ENCODE peak calls at places on chromosomes 3 and 15, in seven cellular contexts. One of them, this sample, is unnamed.

GRCh38 chr3:66991478-66991877 is 6.6 kb upstream of the KBTBD8 start:
- DNase-seq in MCF 10A: peak
- DNase-seq in fibroblast of pulmonary artery: peak
- DNase-seq in WTC11: no peak
- DNase-seq in kidney: no peak
- DNase-seq in PC-9: peak
- DNase-seq in pancreas: no peak
- DNase-seq in this sample: no peak

GRCh38 chr3:149199474-149199873 is 22.2 kb downstream of the CP start:
- DNase-seq in WTC11: no peak
- DNase-seq in MCF 10A: no peak
- DNase-seq in kidney: no peak
- DNase-seq in pancreas: no peak
- DNase-seq in fibroblast of pulmonary artery: peak
- DNase-seq in PC-9: no peak
- DNase-seq in this sample: no peak

GRCh38 chr15:56739964-56740640 is 6.8 kb upstream of the ZNF280D start:
- DNase-seq in WTC11: no peak
- DNase-seq in PC-9: no peak
- DNase-seq in fibroblast of pulmonary artery: no peak
- DNase-seq in kidney: no peak
- DNase-seq in pancreas: no peak
- DNase-seq in MCF 10A: peak
- DNase-seq in this sample: no peak

GRCh38 chr3:106004841-106005240 is 136.0 kb upstream of the CBLB start:
- DNase-seq in MCF 10A: no peak
- DNase-seq in WTC11: no peak
- DNase-seq in kidney: no peak
- DNase-seq in PC-9: no peak
- DNase-seq in fibroblast of pulmonary artery: no peak
- DNase-seq in pancreas: no peak
- DNase-seq in this sample: no peak

GRCh38 chr3:129624347-129625070 is 18.0 kb upstream of the PLXND1 start:
- DNase-seq in pancreas: no peak
- DNase-seq in kidney: peak
- DNase-seq in WTC11: no peak
- DNase-seq in fibroblast of pulmonary artery: no peak
- DNase-seq in MCF 10A: no peak
- DNase-seq in PC-9: no peak
- DNase-seq in this sample: peak

GRCh38 chr3:14481018-14481645 is 59.0 kb downstream of the GRIP2 start:
- DNase-seq in WTC11: no peak
- DNase-seq in MCF 10A: no peak
- DNase-seq in fibroblast of pulmonary artery: no peak
- DNase-seq in kidney: no peak
- DNase-seq in pancreas: no peak
- DNase-seq in PC-9: no peak
- DNase-seq in this sample: no peak

GRCh38 chr15:95247068-95247984 is 1016.0 kb downstream of the MCTP2 start:
- DNase-seq in MCF 10A: peak
- DNase-seq in kidney: no peak
- DNase-seq in PC-9: peak
- DNase-seq in fibroblast of pulmonary artery: peak
- DNase-seq in WTC11: no peak
- DNase-seq in pancreas: no peak
- DNase-seq in this sample: no peak

GRCh38 chr3:22731901-22732300 is 471.2 kb upstream of the UBE2E2 start:
- DNase-seq in pancreas: no peak
- DNase-seq in kidney: no peak
- DNase-seq in WTC11: no peak
- DNase-seq in fibroblast of pulmonary artery: no peak
- DNase-seq in PC-9: no peak
- DNase-seq in MCF 10A: no peak
- DNase-seq in this sample: no peak

GRCh38 chr15:68776477-68777270 is 44.0 kb downstream of the ANP32A start:
- DNase-seq in pancreas: no peak
- DNase-seq in kidney: no peak
- DNase-seq in MCF 10A: no peak
- DNase-seq in WTC11: no peak
- DNase-seq in PC-9: no peak
- DNase-seq in fibroblast of pulmonary artery: no peak
- DNase-seq in this sample: no peak

GRCh38 chr15:31434418-31435255 is 108.0 kb downstream of the KLF13 start:
- DNase-seq in PC-9: no peak
- DNase-seq in pancreas: no peak
- DNase-seq in WTC11: no peak
- DNase-seq in kidney: peak
- DNase-seq in MCF 10A: peak
- DNase-seq in fibroblast of pulmonary artery: peak
- DNase-seq in this sample: no peak

GRCh38 chr3:187146389-187146788 is 7.1 kb upstream of the RPL39L start:
- DNase-seq in WTC11: no peak
- DNase-seq in kidney: no peak
- DNase-seq in fibroblast of pulmonary artery: no peak
- DNase-seq in pancreas: no peak
- DNase-seq in PC-9: no peak
- DNase-seq in MCF 10A: no peak
- DNase-seq in this sample: no peak

GRCh38 chr15:94110476-94111130 is 120.8 kb upstream of the MCTP2 start:
- DNase-seq in PC-9: no peak
- DNase-seq in fibroblast of pulmonary artery: no peak
- DNase-seq in pancreas: no peak
- DNase-seq in MCF 10A: no peak
- DNase-seq in WTC11: no peak
- DNase-seq in kidney: no peak
- DNase-seq in this sample: no peak

GRCh38 chr3:43726511-43726910 is 35.8 kb downstream of the ABHD5 start:
- DNase-seq in fibroblast of pulmonary artery: peak
- DNase-seq in WTC11: no peak
- DNase-seq in PC-9: no peak
- DNase-seq in pancreas: no peak
- DNase-seq in MCF 10A: no peak
- DNase-seq in kidney: no peak
- DNase-seq in this sample: no peak

GRCh38 chr15:80259942-80260510 is 8.0 kb upstream of the CTXND1 start:
- DNase-seq in kidney: no peak
- DNase-seq in pancreas: no peak
- DNase-seq in MCF 10A: no peak
- DNase-seq in PC-9: no peak
- DNase-seq in fibroblast of pulmonary artery: no peak
- DNase-seq in WTC11: no peak
- DNase-seq in this sample: no peak

GRCh38 chr15:83897037-83897436 is 243.1 kb downstream of the ADAMTSL3 start:
- DNase-seq in pancreas: no peak
- DNase-seq in fibroblast of pulmonary artery: no peak
- DNase-seq in kidney: no peak
- DNase-seq in MCF 10A: no peak
- DNase-seq in WTC11: no peak
- DNase-seq in PC-9: no peak
- DNase-seq in this sample: no peak

GRCh38 chr15:65377105-65377975 is 462 bp downstream of the IGDCC3 start:
- DNase-seq in MCF 10A: no peak
- DNase-seq in fibroblast of pulmonary artery: no peak
- DNase-seq in WTC11: peak
- DNase-seq in pancreas: no peak
- DNase-seq in PC-9: no peak
- DNase-seq in kidney: no peak
- DNase-seq in this sample: peak

GRCh38 chr3:11562277-11562881 is 81.3 kb downstream of the VGLL4 start:
- DNase-seq in fibroblast of pulmonary artery: no peak
- DNase-seq in MCF 10A: no peak
- DNase-seq in pancreas: no peak
- DNase-seq in PC-9: no peak
- DNase-seq in WTC11: no peak
- DNase-seq in kidney: peak
- DNase-seq in this sample: no peak

GRCh38 chr15:51108933-51109550 is 14.3 kb upstream of the TNFAIP8L3 start:
- DNase-seq in WTC11: no peak
- DNase-seq in pancreas: no peak
- DNase-seq in MCF 10A: no peak
- DNase-seq in PC-9: no peak
- DNase-seq in kidney: no peak
- DNase-seq in fibroblast of pulmonary artery: peak
- DNase-seq in this sample: no peak

GRCh38 chr3:121793078-121793477 is 41.8 kb downstream of the IQCB1 start:
- DNase-seq in kidney: no peak
- DNase-seq in PC-9: no peak
- DNase-seq in MCF 10A: no peak
- DNase-seq in pancreas: no peak
- DNase-seq in WTC11: no peak
- DNase-seq in fibroblast of pulmonary artery: no peak
- DNase-seq in this sample: no peak

GRCh38 chr15:63019539-63020109 is 22.9 kb upstream of the TPM1 start:
- DNase-seq in PC-9: peak
- DNase-seq in kidney: no peak
- DNase-seq in pancreas: peak
- DNase-seq in fibroblast of pulmonary artery: peak
- DNase-seq in WTC11: peak
- DNase-seq in MCF 10A: peak
- DNase-seq in this sample: no peak

GRCh38 chr3:99929409-99930139 is 111.9 kb downstream of the CMSS1 start:
- DNase-seq in PC-9: no peak
- DNase-seq in pancreas: no peak
- DNase-seq in kidney: no peak
- DNase-seq in WTC11: no peak
- DNase-seq in fibroblast of pulmonary artery: peak
- DNase-seq in MCF 10A: peak
- DNase-seq in this sample: no peak

GRCh38 chr15:62360286-62360685 is 195.2 kb upstream of the C2CD4B start:
- DNase-seq in kidney: no peak
- DNase-seq in MCF 10A: no peak
- DNase-seq in fibroblast of pulmonary artery: peak
- DNase-seq in pancreas: no peak
- DNase-seq in PC-9: no peak
- DNase-seq in WTC11: no peak
- DNase-seq in this sample: no peak

GRCh38 chr3:144114767-144115166 is 143.1 kb downstream of the DIPK2A start:
- DNase-seq in MCF 10A: no peak
- DNase-seq in pancreas: no peak
- DNase-seq in PC-9: no peak
- DNase-seq in kidney: no peak
- DNase-seq in fibroblast of pulmonary artery: no peak
- DNase-seq in WTC11: no peak
- DNase-seq in this sample: no peak

GRCh38 chr3:50573566-50574279 is 4.4 kb downstream of the HEMK1 start:
- DNase-seq in PC-9: peak
- DNase-seq in MCF 10A: no peak
- DNase-seq in kidney: no peak
- DNase-seq in pancreas: no peak
- DNase-seq in fibroblast of pulmonary artery: no peak
- DNase-seq in WTC11: no peak
- DNase-seq in this sample: no peak

DNA sequence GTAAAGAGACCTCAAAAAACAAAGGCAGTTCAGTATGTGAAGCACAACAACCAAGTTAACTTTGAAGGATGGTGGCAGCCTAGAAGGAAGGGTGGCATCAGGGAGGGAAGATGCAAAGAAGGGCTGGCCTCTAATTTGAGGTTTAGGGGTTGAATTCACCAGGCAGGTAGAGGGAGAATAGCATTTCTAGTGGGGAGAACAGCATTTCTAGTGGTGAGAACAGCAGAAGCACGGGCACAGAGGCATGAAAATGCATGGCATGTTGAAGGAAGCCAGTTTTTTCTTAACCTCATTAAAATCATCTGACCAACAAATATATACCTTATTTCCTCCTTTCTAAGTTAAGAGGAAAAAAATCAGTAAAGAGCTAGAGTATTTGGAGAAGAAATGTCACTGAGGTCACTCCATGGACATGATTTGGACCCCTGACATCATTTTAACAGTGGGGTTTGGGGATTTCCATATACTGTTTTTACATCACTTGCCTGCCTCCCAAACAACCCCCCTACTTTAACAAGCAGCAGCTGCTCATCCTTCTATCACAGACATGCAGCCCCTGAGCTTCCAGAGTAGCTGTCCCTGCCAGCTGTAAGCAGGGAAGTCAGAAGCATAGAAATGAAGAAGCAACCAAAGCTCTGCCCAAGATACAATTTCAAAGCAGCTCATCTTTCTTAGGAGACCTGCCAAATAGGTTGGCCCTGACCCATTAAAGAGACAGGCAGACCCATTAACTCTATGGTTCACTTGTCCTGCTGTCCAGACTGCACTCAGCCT is 2.4 kb upstream of the POPDC2 start:
- DNase-seq in fibroblast of pulmonary artery: peak
- DNase-seq in pancreas: no peak
- DNase-seq in PC-9: no peak
- DNase-seq in kidney: no peak
- DNase-seq in WTC11: no peak
- DNase-seq in MCF 10A: peak
- DNase-seq in this sample: no peak
- TF ChIP-seq CTCF in fibroblast of pulmonary artery: peak
- TF ChIP-seq CTCF in pancreas: no peak
- TF ChIP-seq CTCF in PC-9: no peak
- TF ChIP-seq CTCF in kidney: no peak
- TF ChIP-seq CTCF in WTC11: no peak
- TF ChIP-seq CTCF in MCF 10A: no peak
- TF ChIP-seq CTCF in this sample: no peak

GRCh38 chr15:64096486-64097431 is 977 bp downstream of the SNX1 start:
- DNase-seq in MCF 10A: peak
- DNase-seq in WTC11: no peak
- DNase-seq in pancreas: no peak
- DNase-seq in fibroblast of pulmonary artery: peak
- DNase-seq in PC-9: no peak
- DNase-seq in kidney: no peak
- DNase-seq in this sample: no peak
- TF ChIP-seq CTCF in MCF 10A: peak
- TF ChIP-seq CTCF in WTC11: no peak
- TF ChIP-seq CTCF in pancreas: no peak
- TF ChIP-seq CTCF in fibroblast of pulmonary artery: peak
- TF ChIP-seq CTCF in PC-9: no peak
- TF ChIP-seq CTCF in kidney: no peak
- TF ChIP-seq CTCF in this sample: no peak

DNA sequence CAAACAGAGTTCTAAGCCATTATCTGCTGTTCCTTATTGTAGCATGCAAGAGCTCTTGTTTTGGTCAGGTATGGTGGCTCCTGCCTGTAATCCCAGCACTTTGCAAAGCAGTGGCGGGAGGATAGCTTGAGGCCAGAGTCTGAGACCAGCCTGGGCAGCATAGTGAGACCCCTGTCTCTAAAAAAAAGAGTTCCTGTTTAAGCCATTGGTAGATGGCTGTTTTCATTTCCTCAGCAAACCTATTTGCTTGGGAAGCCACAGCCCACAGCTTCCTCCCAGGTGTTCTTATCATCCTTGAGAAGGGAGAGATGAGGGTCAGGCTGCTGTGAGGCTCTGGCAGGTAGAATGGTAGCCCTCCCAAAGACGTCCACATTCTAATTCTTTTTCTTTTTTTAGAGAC is 24.4 kb upstream of the FAM81A start:
- DNase-seq in kidney: no peak
- DNase-seq in MCF 10A: no peak
- DNase-seq in PC-9: no peak
- DNase-seq in pancreas: no peak
- DNase-seq in WTC11: no peak
- DNase-seq in fibroblast of pulmonary artery: no peak
- DNase-seq in this sample: no peak
- TF ChIP-seq CTCF in kidney: no peak
- TF ChIP-seq CTCF in MCF 10A: no peak
- TF ChIP-seq CTCF in PC-9: no peak
- TF ChIP-seq CTCF in pancreas: no peak
- TF ChIP-seq CTCF in WTC11: no peak
- TF ChIP-seq CTCF in fibroblast of pulmonary artery: no peak
- TF ChIP-seq CTCF in this sample: no peak

GRCh38 chr15:38769492-38769891 is 204.9 kb upstream of the RASGRP1 start:
- DNase-seq in kidney: no peak
- DNase-seq in fibroblast of pulmonary artery: no peak
- DNase-seq in WTC11: no peak
- DNase-seq in MCF 10A: no peak
- DNase-seq in PC-9: no peak
- DNase-seq in pancreas: no peak
- DNase-seq in this sample: no peak

GRCh38 chr15:38768970-38769369 is 204.4 kb upstream of the RASGRP1 start:
- DNase-seq in MCF 10A: peak
- DNase-seq in PC-9: no peak
- DNase-seq in pancreas: no peak
- DNase-seq in WTC11: peak
- DNase-seq in fibroblast of pulmonary artery: peak
- DNase-seq in kidney: peak
- DNase-seq in this sample: peak
- TF ChIP-seq CTCF in MCF 10A: no peak
- TF ChIP-seq CTCF in PC-9: no peak
- TF ChIP-seq CTCF in pancreas: no peak
- TF ChIP-seq CTCF in WTC11: no peak
- TF ChIP-seq CTCF in fibroblast of pulmonary artery: peak
- TF ChIP-seq CTCF in kidney: peak
- TF ChIP-seq CTCF in this sample: no peak

This sample was measured in glutamatergic neuron.